ENCODE peak calls at places on chromosomes 5 and 9, in nine cellular contexts. S is Jurkat, Clone E6-1; B is neural crest cell; E is ACHN; D is activated naive CD8-positive, alpha-beta T cell treated with anti-CD3 and anti-CD28 coated beads for 36 hours; F is AG09309; J is adrenal gland; A is activated CD4-positive, CD25-positive, alpha-beta regulatory T cell; U is NCI-H2029 treated with DMSO at 0.1 percent for 48 hours. K is an unnamed sample.

GRCh38 chr5:132064140-132064539 is 3.7 kb downstream of the IL3 start:
- DNase-seq in S (no peak), U (no peak), B (no peak), F (no peak), D (no peak), E (no peak), A (no peak), J (no peak), K (no peak)

GRCh38 chr5:81834021-81834660 is 83.2 kb upstream of the SSBP2 start:
- DNase-seq in F (no peak), U (no peak), B (no peak), D (no peak), A (no peak), S (no peak), E (no peak), J (no peak), K (no peak)

GRCh38 chr5:31464081-31464480 is 67.8 kb downstream of the DROSHA start:
- DNase-seq in D (no peak), J (no peak), F (no peak), S (no peak), E (no peak), B (no peak), U (no peak), A (no peak), K (no peak)

GRCh38 chr5:56549096-56549886 is 266.1 kb upstream of the MAP3K1 start:
- DNase-seq in E (no peak), B (no peak), J (no peak), F (no peak), A (no peak), D (no peak), U (no peak), S (no peak), K (no peak)

GRCh38 chr5:90342576-90342975 is 67.0 kb downstream of the CETN3 start:
- DNase-seq in D (no peak), A (no peak), J (no peak), F (no peak), U (no peak), E (no peak), B (no peak), S (no peak), K (no peak)

GRCh38 chr9:120583958-120584369 is 4.0 kb upstream of the CDK5RAP2 start:
- DNase-seq in B (peak; percentile 41), D (peak; percentile 32), E (no peak), J (peak; percentile 76), S (peak; percentile 71), U (peak; percentile 96), F (peak; percentile 80), A (no peak), K (peak; percentile 86)

GRCh38 chr5:135353952-135354721 is 44.9 kb downstream of the MACROH2A1 start:
- DNase-seq in D (no peak), A (no peak), F (peak; percentile 89), S (no peak), E (no peak), J (no peak), U (no peak), B (no peak), K (no peak)

GRCh38 chr5:160539431-160539830 is 117.8 kb downstream of the PTTG1 start:
- DNase-seq in E (peak; percentile 85), F (no peak), A (peak; percentile 13), U (no peak), D (peak; percentile 35), S (no peak), B (no peak), J (no peak), K (no peak)

GRCh38 chr9:14183001-14183400 is 130.9 kb downstream of the NFIB start:
- DNase-seq in A (no peak), J (no peak), B (no peak), E (no peak), S (no peak), D (no peak), U (no peak), F (no peak), K (peak; percentile 16)

GRCh38 chr9:31243386-31243785 is 1141.1 kb upstream of the ACO1 start:
- DNase-seq in A (no peak), B (no peak), J (no peak), E (no peak), D (no peak), S (no peak), U (no peak), F (no peak), K (no peak)

GRCh38 chr9:125867752-125868400 is 120.7 kb downstream of the PBX3 start:
- DNase-seq in F (no peak), D (no peak), E (no peak), J (no peak), B (no peak), A (no peak), U (no peak), S (peak; percentile 7), K (no peak)

GRCh38 chr9:73701415-73702057 is 549.9 kb downstream of the ANXA1 start:
- DNase-seq in B (no peak), S (no peak), J (no peak), F (no peak), E (peak; percentile 12), A (no peak), D (no peak), U (no peak), K (no peak)

GRCh38 chr5:138629383-138629782 is 54.2 kb upstream of the HSPA9 start:
- DNase-seq in D (no peak), J (no peak), F (no peak), U (no peak), S (no peak), E (no peak), A (no peak), B (no peak), K (no peak)

GRCh38 chr9:121886759-121887485 is 206.2 kb downstream of the TTLL11 start:
- DNase-seq in S (no peak), E (no peak), D (peak; percentile 61), U (no peak), F (no peak), A (no peak), B (no peak), J (no peak), K (no peak)

GRCh38 chr5:151213803-151214613 is 9.9 kb downstream of the CCDC69 start:
- DNase-seq in S (peak; percentile 96), B (no peak), A (peak; percentile 44), J (peak; percentile 49), E (no peak), D (peak; percentile 86), F (no peak), U (no peak), K (peak; percentile 81)

GRCh38 chr5:109878887-109879286 is 189.2 kb downstream of the MAN2A1 start:
- DNase-seq in A (no peak), F (no peak), D (no peak), J (no peak), U (no peak), S (no peak), B (no peak), E (no peak), K (peak; percentile 25)

GRCh38 chr5:17400724-17401508 is 97.1 kb upstream of the TAF11L2 start:
- DNase-seq in D (no peak), J (no peak), S (no peak), A (no peak), B (no peak), E (no peak), U (no peak), F (no peak), K (no peak)

GRCh38 chr5:92780057-92780456 is 801.0 kb downstream of the NR2F1-AS1 start:
- DNase-seq in B (no peak), S (no peak), D (no peak), J (no peak), F (no peak), E (no peak), U (no peak), A (no peak), K (no peak)

GRCh38 chr5:146681586-146681945 is 165.6 kb upstream of the GPR151 start:
- DNase-seq in J (no peak), B (no peak), S (no peak), F (no peak), D (no peak), U (no peak), E (no peak), A (no peak), K (no peak)

GRCh38 chr5:149220750-149221149 is 50.9 kb upstream of the AFAP1L1 start:
- DNase-seq in A (no peak), U (no peak), S (no peak), F (no peak), B (no peak), J (no peak), E (no peak), D (no peak), K (no peak)

GRCh38 chr5:72480836-72481235 is 26.4 kb downstream of the ZNF366 start:
- DNase-seq in F (peak; percentile 49), B (no peak), J (no peak), A (no peak), D (no peak), S (no peak), U (no peak), E (no peak), K (no peak)

GRCh38 chr9:130306826-130307666 is 41.5 kb downstream of the HMCN2 start:
- DNase-seq in S (no peak), F (no peak), J (no peak), A (no peak), B (no peak), D (no peak), E (no peak), U (no peak), K (no peak)

GRCh38 chr5:149959406-149960236 is 937 bp upstream of the SLC26A2 start:
- DNase-seq in B (no peak), S (peak; percentile 42), D (peak; percentile 52), E (peak; percentile 78), J (no peak), F (peak; percentile 34), U (no peak), A (no peak), K (peak; percentile 48)

GRCh38 chr5:8601831-8602354 is 732.9 kb downstream of the MTRR start:
- DNase-seq in F (no peak), E (no peak), B (no peak), A (no peak), J (no peak), U (no peak), D (no peak), S (no peak), K (no peak)

GRCh38 chr5:84623034-84623433 is 238.4 kb upstream of the EDIL3 start:
- DNase-seq in D (no peak), E (no peak), S (peak; percentile 93), A (no peak), F (no peak), B (no peak), U (no peak), J (no peak), K (peak; percentile 37)

GRCh38 chr5:139820606-139821005 is 25.0 kb downstream of the PSD2 start:
- DNase-seq in S (no peak), F (no peak), U (no peak), J (no peak), D (no peak), E (no peak), B (no peak), A (no peak), K (no peak)

GRCh38 chr9:37998881-37999311 is 70.1 kb downstream of the SHB start:
- DNase-seq in U (no peak), A (no peak), B (no peak), S (no peak), F (no peak), E (no peak), D (no peak), J (no peak), K (no peak)

GRCh38 chr5:13567819-13568218 is 376.7 kb downstream of the DNAH5 start:
- DNase-seq in B (no peak), U (no peak), S (peak; percentile 9), F (peak; percentile 51), A (no peak), J (no peak), D (no peak), E (no peak), K (peak; percentile 89)

GRCh38 chr5:153831976-153832375 is 206.7 kb downstream of the FAM114A2 start:
- DNase-seq in D (no peak), E (no peak), U (no peak), B (no peak), S (peak; percentile 49), J (no peak), F (no peak), A (no peak), K (peak; percentile 51)

GRCh38 chr9:92100237-92100911 is 14.8 kb downstream of the SPTLC1 start:
- DNase-seq in F (peak; percentile 20), J (no peak), A (no peak), D (no peak), U (no peak), E (peak; percentile 76), S (no peak), B (no peak), K (peak; percentile 88)

GRCh38 chr5:75450069-75450468 is 61.4 kb downstream of the CERT1 start:
- DNase-seq in J (no peak), D (no peak), F (no peak), S (no peak), U (no peak), B (no peak), E (no peak), A (no peak), K (no peak)

K was measured in SW480.